ENCODE peak calls at places on chromosomes 3 and 15, in ten cellular contexts. U, R, Z, Q, G, P, K, E, O and F are unnamed samples.

GRCh38 chr3:73796382-73796781 is 171.6 kb upstream of the PDZRN3 start:
- DNase-seq in E (no peak), U (no peak), G (no peak), Z (no peak), P (no peak), Q (no peak), R (no peak), K (no peak), O (no peak), F (no peak)

GRCh38 chr15:26635105-26635504 is 137.8 kb downstream of the GABRB3 start:
- DNase-seq in U (no peak), O (no peak), R (no peak), Q (no peak), Z (no peak), P (no peak), K (no peak), G (no peak), E (no peak), F (no peak)

GRCh38 chr15:31034152-31034551 is 42.7 kb upstream of the MTMR10 start:
- DNase-seq in R (no peak), Q (no peak), G (no peak), P (no peak), K (no peak), Z (peak; percentile 13), E (no peak), O (no peak), U (no peak), F (peak; percentile 46)

GRCh38 chr3:195069501-195070251 is 201.3 kb downstream of the XXYLT1 start:
- DNase-seq in E (no peak), K (no peak), Z (no peak), O (no peak), P (no peak), G (no peak), Q (no peak), R (peak; percentile 60), U (no peak), F (no peak)

GRCh38 chr15:67168694-67169093 is 85.8 kb downstream of the AAGAB start:
- DNase-seq in U (no peak), Z (no peak), E (no peak), Q (no peak), G (no peak), O (peak; percentile 66), K (no peak), P (no peak), R (no peak), F (no peak)

GRCh38 chr15:52735231-52736089 is 54.7 kb downstream of the ONECUT1 start:
- DNase-seq in U (peak; percentile 78), E (peak; percentile 76), K (peak; percentile 65), Z (peak; percentile 85), R (no peak), P (peak; percentile 85), G (peak; percentile 19), Q (peak; percentile 66), O (no peak), F (peak; percentile 90)

GRCh38 chr3:187274977-187275338 is 16.6 kb downstream of the MASP1 start:
- DNase-seq in Z (no peak), Q (peak; percentile 52), P (no peak), O (no peak), G (no peak), R (no peak), E (peak; percentile 46), U (no peak), K (no peak), F (no peak)

GRCh38 chr15:95875141-95875643 is 455.3 kb upstream of the NR2F2 start:
- DNase-seq in K (no peak), U (no peak), P (peak; percentile 89), R (no peak), E (no peak), O (no peak), G (no peak), Z (peak; percentile 85), Q (no peak), F (peak; percentile 83)

GRCh38 chr15:48796930-48797329 is 13.9 kb downstream of the CEP152 start:
- DNase-seq in O (no peak), P (peak; percentile 49), Z (peak; percentile 81), R (no peak), E (no peak), K (no peak), G (no peak), U (no peak), Q (no peak), F (peak; percentile 27)

GRCh38 chr15:64029633-64030032 is 16.7 kb downstream of the DAPK2 start:
- DNase-seq in Z (no peak), P (no peak), O (no peak), G (no peak), Q (no peak), R (no peak), K (peak; percentile 44), U (no peak), E (no peak), F (no peak)

GRCh38 chr15:56428821-56429458 is 36.0 kb downstream of the MNS1 start:
- DNase-seq in Q (peak; percentile 24), R (no peak), U (peak; percentile 61), Z (peak; percentile 61), O (no peak), E (peak; percentile 39), P (peak; percentile 67), K (no peak), G (no peak), F (peak; percentile 68)

GRCh38 chr3:23175361-23176073 is 27.6 kb upstream of the UBE2E2 start:
- DNase-seq in R (no peak), Q (no peak), K (no peak), U (no peak), O (no peak), G (no peak), P (peak; percentile 49), E (no peak), Z (no peak), F (no peak)

GRCh38 chr3:43290961-43291360 is 4.6 kb downstream of the SNRK start:
- DNase-seq in K (no peak), U (no peak), O (no peak), G (no peak), Q (no peak), E (no peak), R (no peak), P (peak; percentile 47), Z (peak; percentile 39), F (peak; percentile 18)

GRCh38 chr15:99306694-99307338 is 55.5 kb downstream of the LRRC28 start:
- DNase-seq in O (peak; percentile 54), Z (no peak), Q (no peak), K (no peak), U (no peak), R (no peak), G (no peak), E (peak; percentile 41), P (no peak), F (peak; percentile 13)

GRCh38 chr3:112814256-112814655 is 32.4 kb downstream of the CD200R1L start:
- DNase-seq in P (peak; percentile 91), G (no peak), U (peak; percentile 32), R (no peak), E (peak; percentile 37), Z (peak; percentile 93), Q (no peak), O (no peak), K (no peak), F (peak; percentile 91)

GRCh38 chr3:67000006-67000405 is 1.9 kb downstream of the KBTBD8 start:
- DNase-seq in Z (peak; percentile 88), R (no peak), O (no peak), G (no peak), P (peak; percentile 53), K (no peak), Q (no peak), U (no peak), E (peak; percentile 63), F (no peak)

GRCh38 chr15:39149636-39150035 is 431.2 kb upstream of the THBS1 start:
- DNase-seq in E (no peak), K (no peak), P (no peak), Q (no peak), G (no peak), O (no peak), R (no peak), U (no peak), Z (no peak), F (no peak)